ENCODE peak calls at places on chromosome X, in four cellular contexts. E is osteocyte, R is Calu3, U is mammary epithelial cell. H is an unnamed sample.

GRCh38 chrX:42946544-42947223 is 168.7 kb upstream of the PPP1R2C start:
- DNase-seq in E (no peak), R (no peak), U (no peak), H (no peak)

GRCh38 chrX:129963729-129964128 is 18.7 kb upstream of the BCORL1 start:
- DNase-seq in E (no peak), R (no peak), U (no peak), H (no peak)

GRCh38 chrX:152810403-152810802 is 20.2 kb downstream of the CETN2 start:
- DNase-seq in E (no peak), R (no peak), U (peak), H (no peak)

GRCh38 chrX:25015486-25016360 is at the start of gene ARX:
- DNase-seq in E (no peak), R (no peak), U (peak), H (no peak)

GRCh38 chrX:88244066-88244465 is 503.0 kb upstream of the CPXCR1 start:
- DNase-seq in E (no peak), R (no peak), U (no peak), H (no peak)

GRCh38 chrX:86148594-86148993 is 343 bp downstream of the DACH2 start:
- DNase-seq in E (peak), R (no peak), U (no peak), H (no peak)

GRCh38 chrX:51144828-51145442 is 187.7 kb upstream of the NUDT10 start:
- DNase-seq in E (no peak), R (peak), U (peak), H (no peak)

GRCh38 chrX:72297953-72298730 is 7.6 kb downstream of the CITED1 start:
- DNase-seq in E (peak), R (no peak), U (peak), H (no peak)

GRCh38 chrX:153628665-153629064 is 18.3 kb upstream of the DUSP9 start:
- DNase-seq in E (no peak), R (no peak), U (no peak), H (no peak)

GRCh38 chrX:31580227-31580626 is 508.4 kb upstream of the FTHL17 start:
- DNase-seq in E (no peak), R (no peak), U (no peak), H (no peak)

GRCh38 chrX:72576161-72576896 is 3.7 kb upstream of the HDAC8 start:
- DNase-seq in E (no peak), R (no peak), U (peak), H (no peak)

GRCh38 chrX:71301195-71301924 is at the start of gene ITGB1BP2:
- DNase-seq in E (no peak), R (no peak), U (no peak), H (no peak)

GRCh38 chrX:2147928-2148327 is 352.8 kb downstream of the DHRSX start:
- DNase-seq in E (no peak), R (no peak), U (no peak), H (no peak)

GRCh38 chrX:2145672-2146412 is 354.9 kb downstream of the DHRSX start:
- DNase-seq in E (no peak), R (no peak), U (no peak), H (no peak)

GRCh38 chrX:2150722-2151121 is 350.1 kb downstream of the DHRSX start:
- DNase-seq in E (no peak), R (no peak), U (peak), H (no peak)
- TF ChIP-seq CTCF in E (no peak), R (no peak), U (no peak), H (no peak)

DNA sequence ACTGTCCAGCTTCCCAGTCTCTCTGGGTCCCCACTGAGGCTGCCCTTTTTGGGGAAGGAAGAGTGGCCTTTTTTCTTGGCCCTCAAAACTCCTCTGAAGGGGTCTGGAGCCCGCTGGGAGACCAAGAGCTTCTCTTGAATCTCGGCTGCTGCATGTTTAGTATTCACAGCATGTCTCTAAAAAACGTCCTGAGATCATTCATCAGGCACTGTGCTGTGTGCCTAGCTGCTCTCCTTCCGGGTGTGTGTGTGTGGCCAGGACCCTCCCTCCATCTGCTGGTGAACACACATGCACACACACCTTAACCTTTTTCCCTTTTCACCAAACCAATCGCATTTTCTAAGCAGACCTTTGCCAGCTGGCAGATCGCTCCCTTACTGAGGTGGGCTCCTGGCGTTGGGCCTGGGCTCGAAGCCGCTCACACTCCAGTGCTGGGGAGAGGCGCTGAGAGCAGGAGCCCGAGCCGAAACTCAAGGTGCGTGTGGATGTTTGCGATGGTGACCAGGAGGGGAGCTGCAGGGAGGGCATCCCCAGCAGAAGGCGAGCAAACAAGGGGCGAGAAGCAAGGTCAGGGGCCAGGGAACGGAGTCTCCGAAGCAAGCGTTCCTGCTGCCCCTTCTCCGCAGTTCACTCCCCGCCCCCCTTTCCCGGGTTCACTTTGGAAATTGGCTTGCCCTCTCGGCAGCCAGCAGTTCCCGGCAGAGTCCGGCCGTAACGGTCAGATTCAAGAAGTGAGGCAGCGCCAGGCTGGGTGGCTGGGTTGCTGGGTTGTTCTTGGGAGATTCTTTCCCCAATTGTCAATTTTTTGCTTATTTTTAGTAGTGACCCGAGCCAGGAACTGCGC is 605 bp upstream of the FRMPD3 start:
- DNase-seq in E (no peak), R (peak), U (no peak), H (no peak)
- TF ChIP-seq CTCF in E (no peak), R (no peak), U (no peak), H (no peak)

DNA sequence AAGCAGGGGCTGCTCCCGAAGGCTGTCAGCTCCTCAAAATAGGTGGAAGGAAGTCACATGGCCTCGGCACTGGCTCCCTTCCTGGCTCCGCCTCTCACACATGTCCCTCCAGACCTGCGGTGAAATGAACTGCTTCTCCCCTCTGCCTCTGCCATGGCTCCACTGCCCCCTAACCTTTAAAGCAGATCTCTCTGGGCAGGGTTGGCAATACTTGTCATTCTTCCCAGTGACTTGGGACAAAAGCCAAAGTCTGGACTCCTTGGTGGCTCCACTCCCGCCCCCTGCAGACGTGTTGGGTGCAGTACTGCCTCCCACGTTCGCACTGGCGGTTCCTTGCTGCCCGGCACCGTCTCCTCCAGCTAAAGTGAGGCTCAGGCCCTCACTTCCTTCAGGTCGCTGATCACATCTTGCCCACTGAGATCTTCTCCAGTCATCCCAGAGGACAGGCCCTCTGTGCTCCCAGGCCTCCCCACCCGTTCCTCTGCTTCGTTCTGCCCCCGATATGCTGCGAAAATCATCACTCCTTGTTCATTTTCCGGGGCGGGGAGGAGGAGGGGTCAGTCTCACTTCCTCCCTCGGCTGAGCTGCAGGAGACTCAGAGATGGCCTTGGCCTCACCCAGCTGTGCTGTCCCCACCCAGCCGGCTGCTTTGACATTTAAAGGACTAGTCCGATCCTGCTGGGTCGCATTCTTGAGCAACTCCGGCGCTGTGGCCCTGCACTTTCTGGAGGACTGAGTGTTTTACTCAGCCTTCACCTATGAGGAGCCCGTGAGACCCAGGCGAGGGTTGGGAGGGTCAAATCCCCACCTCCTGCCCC is 97.4 kb downstream of the PHKA2 start:
- DNase-seq in E (no peak), R (peak), U (peak), H (peak)
- TF ChIP-seq CTCF in E (peak), R (peak), U (peak), H (no peak)

GRCh38 chrX:83759872-83760271 is 101.1 kb upstream of the CYLC1 start:
- DNase-seq in E (no peak), R (peak), U (no peak), H (no peak)
- TF ChIP-seq CTCF in E (peak), R (no peak), U (peak), H (no peak)

GRCh38 chrX:40542208-40542607 is 38.6 kb upstream of the ATP6AP2 start:
- DNase-seq in E (no peak), R (peak), U (no peak), H (no peak)
- TF ChIP-seq CTCF in E (no peak), R (no peak), U (no peak), H (no peak)

GRCh38 chrX:132022863-132023116 is 312 bp upstream of the STK26 start:
- DNase-seq in E (no peak), R (no peak), U (no peak), H (no peak)

GRCh38 chrX:132025085-132025484 is 2.0 kb downstream of the STK26 start:
- DNase-seq in E (no peak), R (no peak), U (no peak), H (no peak)

GRCh38 chrX:132023896-132024386 is 839 bp downstream of the STK26 start:
- DNase-seq in E (no peak), R (peak), U (peak), H (no peak)

GRCh38 chrX:132023117-132023895 is at the start of gene STK26:
- DNase-seq in E (peak), R (peak), U (peak), H (peak)

DNA sequence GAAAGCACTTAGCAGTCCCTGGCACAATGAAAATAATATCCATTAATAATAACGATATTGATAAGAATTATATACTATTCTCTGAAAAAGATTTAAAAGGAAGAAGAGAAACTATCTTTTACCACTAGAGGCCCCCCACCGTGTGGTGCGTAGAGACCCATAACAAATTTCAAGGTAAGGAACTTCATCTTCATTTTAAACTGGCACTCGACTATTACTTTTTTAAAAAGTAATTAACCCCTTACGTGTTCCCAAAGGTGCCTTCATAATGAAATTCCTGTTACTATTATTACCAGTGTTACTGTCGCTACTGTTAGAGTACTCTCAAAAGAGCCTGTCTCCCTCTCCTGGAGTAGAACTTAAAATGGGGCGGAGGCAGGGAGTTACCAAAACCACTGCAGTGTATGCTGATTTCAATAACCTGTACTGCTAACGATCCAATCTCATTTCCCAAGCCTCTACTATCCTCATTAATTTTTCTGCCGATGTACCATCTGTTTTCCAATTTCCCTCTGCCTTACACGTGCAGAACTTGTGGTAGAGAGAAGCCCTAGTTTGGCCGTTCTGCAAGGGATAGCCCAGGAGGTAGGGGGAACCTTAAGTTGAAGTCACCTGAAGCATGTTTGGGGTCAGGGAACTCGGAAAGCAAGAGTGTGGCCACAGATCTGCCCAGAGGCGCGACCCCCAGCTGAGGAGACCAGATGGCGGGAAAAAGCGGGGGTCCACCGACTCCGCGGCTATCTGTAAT is 813 bp upstream of the STK26 start:
- DNase-seq in E (no peak), R (no peak), U (peak), H (no peak)
- TF ChIP-seq CTCF in E (peak), R (peak), U (peak), H (no peak)

GRCh38 chrX:58025979-58026378 is 115.7 kb upstream of the ZXDA start:
- DNase-seq in E (no peak), R (peak), U (peak), H (no peak)
- TF ChIP-seq CTCF in E (peak), R (no peak), U (peak), H (no peak)

DNA sequence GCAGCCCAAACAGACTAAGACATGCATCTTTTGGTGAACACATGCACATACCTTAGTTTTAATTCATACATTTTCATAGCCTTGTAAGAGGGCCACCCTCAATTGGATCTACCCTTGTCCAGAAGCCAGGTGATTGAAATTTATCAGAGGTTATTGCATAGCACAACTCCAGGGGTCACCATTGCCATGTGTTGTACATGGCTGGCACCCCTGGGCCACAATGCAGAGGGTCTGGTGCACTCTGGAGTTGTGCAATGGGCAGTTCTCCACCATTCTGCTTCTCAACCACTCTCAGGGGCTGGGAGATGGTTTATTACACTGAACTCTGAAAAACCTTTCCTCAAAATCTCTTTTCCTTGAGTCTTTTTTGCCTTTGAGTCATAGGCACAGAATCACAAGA is 184.4 kb upstream of the CXorf66 start:
- DNase-seq in E (no peak), R (no peak), U (no peak), H (no peak)
- TF ChIP-seq CTCF in E (no peak), R (no peak), U (no peak), H (no peak)

GRCh38 chrX:102341867-102342266 is 94.9 kb downstream of the NXF2 start:
- DNase-seq in E (no peak), R (no peak), U (no peak), H (no peak)
- TF ChIP-seq CTCF in E (no peak), R (no peak), U (no peak), H (no peak)